ENCODE peak calls at places on chromosomes 16 and 17, in four cellular contexts. V is heart left ventricle, D is esophagus squamous epithelium, F is neural progenitor cell. P is an unnamed sample.

GRCh38 chr16:49834496-49835009 is 21.4 kb downstream of the ZNF423 start:
- DNase-seq in V (no peak), F (peak), D (no peak), P (peak)

GRCh38 chr17:62704381-62704971 is 77.0 kb downstream of the MRC2 start:
- DNase-seq in D (no peak), V (peak), F (no peak), P (no peak)

GRCh38 chr17:19345067-19345460 is 17.5 kb downstream of the B9D1 start:
- DNase-seq in V (no peak), D (no peak), F (no peak), P (peak)

GRCh38 chr17:35896011-35896587 is 15.9 kb upstream of the CCL5 start:
- DNase-seq in F (no peak), D (no peak), V (no peak), P (no peak)

GRCh38 chr17:76188213-76189060 is 47.4 kb upstream of the FOXJ1 start:
- DNase-seq in D (no peak), F (no peak), V (no peak), P (no peak)

GRCh38 chr17:37494971-37495370 is 5.3 kb downstream of the DUSP14 start:
- DNase-seq in F (peak), D (no peak), V (no peak), P (no peak)

GRCh38 chr17:47745037-47745380 is 12.0 kb downstream of the TBX21 start:
- DNase-seq in F (no peak), V (no peak), D (no peak), P (no peak)

GRCh38 chr16:1392826-1393225 is 21.7 kb downstream of the UNKL start:
- DNase-seq in D (no peak), V (no peak), F (no peak), P (no peak)

GRCh38 chr16:84065536-84066132 is 23.0 kb upstream of the SLC38A8 start:
- DNase-seq in V (no peak), F (peak), D (no peak), P (peak)

GRCh38 chr17:42329025-42329976 is 41.0 kb downstream of the STAT5A start:
- DNase-seq in F (peak), V (no peak), D (no peak), P (no peak)

GRCh38 chr17:74972107-74972972 is at the start of gene HID1:
- DNase-seq in D (no peak), F (peak), V (peak), P (peak)

GRCh38 chr16:82761858-82762257 is 135.1 kb downstream of the CDH13 start:
- DNase-seq in V (no peak), F (no peak), D (no peak), P (no peak)

GRCh38 chr16:17379121-17379571 is 91.6 kb downstream of the XYLT1 start:
- DNase-seq in D (no peak), F (no peak), V (peak), P (peak)

GRCh38 chr17:57302690-57303089 is 46.4 kb downstream of the MSI2 start:
- DNase-seq in D (no peak), F (no peak), V (no peak), P (no peak)

GRCh38 chr17:14014647-14015046 is 54.7 kb upstream of the COX10 start:
- DNase-seq in F (no peak), D (no peak), V (no peak), P (no peak)

GRCh38 chr16:72561-73537 is at the start of gene RHBDF1:
- DNase-seq in F (peak), V (peak), D (no peak), P (no peak)

GRCh38 chr17:74190154-74190553 is 13.3 kb upstream of the RPL38 start:
- DNase-seq in V (no peak), F (peak), D (no peak), P (peak)

GRCh38 chr17:1399366-1399678 is 700 bp downstream of the YWHAE start:
- DNase-seq in V (no peak), F (no peak), D (no peak), P (no peak)

GRCh38 chr17:71936977-71937376 is 183.8 kb upstream of the SOX9 start:
- DNase-seq in D (no peak), V (no peak), F (no peak), P (no peak)

GRCh38 chr16:588639-588888 is 1.3 kb upstream of the RAB40C start:
- DNase-seq in V (no peak), F (peak), D (no peak), P (peak)

GRCh38 chr16:85473909-85474640 is 139.0 kb upstream of the GSE1 start:
- DNase-seq in F (no peak), V (no peak), D (no peak), P (no peak)

GRCh38 chr17:71437176-71437575 is 683.6 kb upstream of the SOX9 start:
- DNase-seq in V (no peak), D (no peak), F (no peak), P (no peak)

GRCh38 chr17:1043601-1044251 is 46.8 kb downstream of the TIMM22 start:
- DNase-seq in F (peak), V (peak), D (no peak), P (peak)

GRCh38 chr17:63611354-63611753 is 10.7 kb downstream of the TACO1 start:
- DNase-seq in V (no peak), D (no peak), F (no peak), P (no peak)

GRCh38 chr17:50029185-50029584 is 26.7 kb upstream of the ITGA3 start:
- DNase-seq in D (no peak), V (no peak), F (no peak), P (no peak)

GRCh38 chr16:22685162-22685830 is 128.7 kb upstream of the HS3ST2 start:
- DNase-seq in F (no peak), D (no peak), V (peak), P (peak)

GRCh38 chr17:45146616-45147101 is 1.6 kb upstream of the HEXIM1 start:
- DNase-seq in D (no peak), V (no peak), F (no peak), P (peak)

GRCh38 chr16:4147236-4147635 is 31.0 kb upstream of the ADCY9 start:
- DNase-seq in V (no peak), F (no peak), D (no peak), P (no peak)

GRCh38 chr16:29926675-29927522 is 873 bp upstream of the KCTD13 start:
- DNase-seq in D (no peak), V (peak), F (no peak), P (peak)

GRCh38 chr17:1870592-1870991 is 40.8 kb downstream of the RPA1 start:
- DNase-seq in F (no peak), V (no peak), D (no peak), P (no peak)

GRCh38 chr16:46765050-46765449 is 16.9 kb upstream of the MYLK3 start:
- DNase-seq in V (no peak), D (no peak), F (no peak), P (no peak)

GRCh38 chr17:10527419-10527818 is 9.1 kb upstream of the MYH1 start:
- DNase-seq in D (no peak), V (no peak), F (no peak), P (no peak)

P was measured in adrenal gland.